ENCODE peak calls at places on chromosomes 4 and X, in four cellular contexts. M, P, B and E are unnamed samples.

GRCh38 chr4:189204616-189205015 is 736.1 kb upstream of the FRG1 start:
- DNase-seq in M (no peak), P (no peak), B (no peak), E (no peak)

GRCh38 chr4:152747444-152747843 is 32.1 kb downstream of the TIGD4 start:
- DNase-seq in M (no peak), P (no peak), B (no peak), E (no peak)

GRCh38 chr4:44118971-44119680 is 329.5 kb downstream of the KCTD8 start:
- DNase-seq in M (no peak), P (no peak), B (peak), E (no peak)

GRCh38 chrX:11499076-11500044 is 166.4 kb downstream of the ARHGAP6 start:
- DNase-seq in M (no peak), P (peak), B (peak), E (no peak)

GRCh38 chr4:182770259-182770968 is 146.8 kb downstream of the DCTD start:
- DNase-seq in M (no peak), P (no peak), B (no peak), E (peak)

GRCh38 chr4:53748328-53748772 is 157.1 kb upstream of the LNX1 start:
- DNase-seq in M (no peak), P (no peak), B (no peak), E (no peak)

GRCh38 chrX:39491548-39492297 is 606.0 kb downstream of the BCOR start:
- DNase-seq in M (no peak), P (no peak), B (no peak), E (no peak)

GRCh38 chr4:125772680-125773079 is 457.9 kb downstream of the FAT4 start:
- DNase-seq in M (no peak), P (no peak), B (no peak), E (no peak)

GRCh38 chrX:103919336-103919682 is 43.1 kb upstream of the TMSB15B start:
- DNase-seq in M (no peak), P (no peak), B (peak), E (no peak)

GRCh38 chr4:1767058-1767769 is 25.9 kb upstream of the FGFR3 start:
- DNase-seq in M (no peak), P (no peak), B (peak), E (no peak)

GRCh38 chrX:121000589-121000988 is 15.0 kb upstream of the CT47A1 start:
- DNase-seq in M (no peak), P (no peak), B (peak), E (no peak)

GRCh38 chr4:114400531-114400930 is 198.1 kb upstream of the UGT8 start:
- DNase-seq in M (no peak), P (peak), B (peak), E (no peak)

GRCh38 chr4:24243641-24244040 is 340.7 kb downstream of the DHX15 start:
- DNase-seq in M (no peak), P (no peak), B (no peak), E (no peak)

GRCh38 chr4:40233227-40233626 is 36.4 kb downstream of the RHOH start:
- DNase-seq in M (no peak), P (no peak), B (no peak), E (no peak)

GRCh38 chr4:154124539-154125255 is 335.8 kb upstream of the SFRP2 start:
- DNase-seq in M (no peak), P (peak), B (peak), E (no peak)

GRCh38 chr4:167715176-167715575 is 377.2 kb upstream of the ANXA10 start:
- DNase-seq in M (no peak), P (no peak), B (no peak), E (no peak)

GRCh38 chr4:188714907-188715306 is 575.7 kb downstream of the TRIML1 start:
- DNase-seq in M (no peak), P (peak), B (peak), E (no peak)

GRCh38 chr4:41400296-41400695 is 137.7 kb upstream of the LIMCH1 start:
- DNase-seq in M (no peak), P (no peak), B (no peak), E (no peak)

GRCh38 chrX:12690646-12691045 is 100.6 kb upstream of the PRPS2 start:
- DNase-seq in M (no peak), P (no peak), B (no peak), E (no peak)

GRCh38 chr4:89514811-89515210 is 207.2 kb upstream of the GPRIN3 start:
- DNase-seq in M (no peak), P (no peak), B (peak), E (no peak)

GRCh38 chrX:20320461-20321159 is 53.9 kb upstream of the RPS6KA3 start:
- DNase-seq in M (no peak), P (no peak), B (no peak), E (no peak)

GRCh38 chr4:39043697-39044363 is 11.6 kb upstream of the TMEM156 start:
- DNase-seq in M (no peak), P (no peak), B (peak), E (no peak)

GRCh38 chr4:14091966-14092365 is 464.4 kb upstream of the BOD1L1 start:
- DNase-seq in M (no peak), P (peak), B (peak), E (no peak)

GRCh38 chr4:16231570-16232252 is 5.4 kb upstream of the TAPT1 start:
- DNase-seq in M (no peak), P (no peak), B (peak), E (no peak)

GRCh38 chrX:136198010-136198409 is 50.7 kb downstream of the FHL1 start:
- DNase-seq in M (no peak), P (no peak), B (no peak), E (no peak)
- H3K4me3 ChIP-seq in M (peak), P (peak), B (no peak), E (no peak)

GRCh38 chr4:103207673-103208072 is 9.5 kb upstream of the CENPE start:
- DNase-seq in M (no peak), P (no peak), B (peak), E (no peak)
- TF ChIP-seq CTCF in M (no peak), P (no peak), B (peak), E (no peak)

GRCh38 chr4:4857001-4857808 is 2.3 kb upstream of the MSX1 start:
- DNase-seq in M (no peak), P (no peak), B (no peak), E (no peak)

GRCh38 chr4:4857809-4858508 is 1.5 kb upstream of the MSX1 start:
- DNase-seq in M (no peak), P (no peak), B (no peak), E (no peak)

GRCh38 chr4:4859799-4860380 is 425 bp downstream of the MSX1 start:
- DNase-seq in M (no peak), P (no peak), B (peak), E (no peak)

GRCh38 chr4:4859010-4859798 is at the start of gene MSX1:
- DNase-seq in M (peak), P (peak), B (peak), E (peak)

DNA sequence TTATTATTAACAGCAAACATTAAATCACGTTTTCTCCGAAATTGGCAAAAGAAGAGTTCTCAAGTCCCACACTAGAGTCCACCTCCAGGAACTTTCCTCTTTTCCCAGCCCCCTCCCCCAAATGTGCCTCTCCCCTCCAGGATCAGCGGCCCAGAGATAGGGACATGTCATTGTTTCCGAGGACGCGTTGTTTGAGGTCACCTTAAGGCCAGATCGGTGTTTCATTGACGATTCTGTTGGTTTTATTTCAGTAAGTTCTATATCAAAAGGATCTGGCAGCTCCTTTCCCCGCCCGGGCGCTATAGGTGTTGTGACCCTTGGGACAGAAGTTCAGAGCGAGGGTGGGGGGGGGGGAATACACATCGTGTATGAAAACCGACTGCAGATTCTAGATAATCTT is 938 bp upstream of the MSX1 start:
- DNase-seq in M (no peak), P (no peak), B (no peak), E (no peak)
- H3K4me3 ChIP-seq in M (no peak), P (no peak), B (no peak), E (no peak)

GRCh38 chr4:94711635-94712034 is 46.1 kb upstream of the BMPR1B start:
- DNase-seq in M (no peak), P (no peak), B (no peak), E (no peak)

GRCh38 chr4:94714761-94715160 is 43.0 kb upstream of the BMPR1B start:
- DNase-seq in M (no peak), P (peak), B (peak), E (no peak)

GRCh38 chr4:94714360-94714759 is 43.4 kb upstream of the BMPR1B start:
- DNase-seq in M (no peak), P (peak), B (peak), E (no peak)
- TF ChIP-seq CTCF in M (no peak), P (no peak), B (no peak), E (no peak)